ENCODE peak calls at places on chromosomes 2 and 18, in eight cellular contexts. A is breast epithelium, H is testis, W is adrenal gland, U is tibial nerve, M is transverse colon, L is NB4, P is IMR-90. G is an unnamed sample.

GRCh38 chr18:6120820-6121279 is 225.5 kb upstream of the TMEM200C start:
- DNase-seq in M (no peak), U (no peak), L (no peak), P (no peak), A (no peak), H (peak; percentile 53), W (peak; percentile 44), G (no peak)

GRCh38 chr2:28633739-28634138 is 117.9 kb upstream of the PPP1CB start:
- DNase-seq in W (no peak), H (no peak), L (no peak), A (no peak), M (peak; percentile 8), U (no peak), P (peak; percentile 90), G (no peak)

GRCh38 chr2:122660786-122661634 is 905.6 kb downstream of the TSN start:
- DNase-seq in W (no peak), U (no peak), A (no peak), H (no peak), L (no peak), M (no peak), P (no peak), G (no peak)

GRCh38 chr2:58923869-58924268 is 682.7 kb upstream of the FANCL start:
- DNase-seq in M (no peak), A (no peak), P (peak; percentile 94), L (no peak), H (no peak), U (no peak), W (no peak), G (no peak)

GRCh38 chr18:9575558-9575957 is 38.8 kb downstream of the PPP4R1 start:
- DNase-seq in H (peak; percentile 91), W (peak; percentile 91), M (peak; percentile 82), L (peak; percentile 86), A (peak; percentile 76), U (peak; percentile 47), P (peak; percentile 98), G (peak; percentile 94)

GRCh38 chr2:103788875-103789715 is 1027.3 kb downstream of the TMEM182 start:
- DNase-seq in L (no peak), A (peak; percentile 42), M (no peak), H (peak; percentile 63), P (no peak), U (no peak), W (peak; percentile 61), G (no peak)

GRCh38 chr2:163191372-163191771 is 352.8 kb upstream of the KCNH7 start:
- DNase-seq in L (peak; percentile 66), H (peak; percentile 30), U (no peak), W (peak; percentile 28), A (no peak), P (peak; percentile 50), M (no peak), G (peak; percentile 3)

GRCh38 chr18:66495844-66496243 is 108.0 kb downstream of the CDH19 start:
- DNase-seq in H (peak; percentile 85), A (no peak), W (peak; percentile 39), P (no peak), M (peak; percentile 30), L (peak; percentile 59), U (no peak), G (peak; percentile 41)

GRCh38 chr2:25957743-25958142 is 24.6 kb downstream of the KIF3C start:
- DNase-seq in W (no peak), H (no peak), L (no peak), P (no peak), A (no peak), M (no peak), U (no peak), G (no peak)

DNA sequence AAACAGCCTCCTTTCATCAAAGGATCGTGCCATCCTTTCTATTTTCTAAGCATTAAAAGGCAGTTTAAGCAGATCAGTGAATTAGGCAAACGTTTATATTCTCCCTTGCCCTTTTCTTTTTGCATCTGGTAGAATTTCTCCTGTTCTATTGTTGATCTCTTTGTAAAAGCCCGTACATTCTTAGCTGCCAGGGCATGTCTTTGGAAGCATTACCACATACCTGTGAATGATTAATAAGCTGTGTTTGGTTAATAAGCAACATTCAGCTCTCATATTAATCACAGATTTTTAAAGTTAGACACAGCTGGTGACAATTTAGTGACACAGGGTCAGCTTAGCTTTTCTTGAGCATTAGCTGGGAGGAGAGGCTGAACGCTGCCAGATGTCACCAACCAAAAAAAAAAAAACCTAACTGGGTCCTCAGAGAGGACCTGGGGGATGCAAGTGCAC is 33.8 kb upstream of the CYP1B1 start:
- DNase-seq in A (no peak), W (no peak), M (no peak), P (no peak), H (no peak), L (no peak), U (no peak), G (no peak)
- TF ChIP-seq POLR2A in A (no peak), W (no peak), M (no peak), P (no peak), H (no peak), L (no peak), U (no peak), G (no peak)

GRCh38 chr18:22084547-22084946 is 84.8 kb upstream of the GATA6 start:
- DNase-seq in A (no peak), L (no peak), P (no peak), U (no peak), W (no peak), M (peak; percentile 82), H (no peak), G (no peak)
- TF ChIP-seq POLR2A in A (no peak), L (no peak), P (no peak), U (no peak), W (no peak), M (peak; percentile 41), H (no peak), G (no peak)

GRCh38 chr2:99154643-99155536 is at the start of the genes LIPT1 and TSGA10:
- DNase-seq in U (peak; percentile 81), A (peak; percentile 91), P (peak; percentile 92), M (peak; percentile 94), H (peak; percentile 96), W (peak; percentile 95), L (peak; percentile 95), G (peak; percentile 95)
- TF ChIP-seq POLR2A in U (peak; percentile 88), A (peak; percentile 88), P (peak; percentile 54), M (peak; percentile 88), H (peak; percentile 75), W (peak; percentile 74), L (peak; percentile 83), G (peak; percentile 96)

DNA sequence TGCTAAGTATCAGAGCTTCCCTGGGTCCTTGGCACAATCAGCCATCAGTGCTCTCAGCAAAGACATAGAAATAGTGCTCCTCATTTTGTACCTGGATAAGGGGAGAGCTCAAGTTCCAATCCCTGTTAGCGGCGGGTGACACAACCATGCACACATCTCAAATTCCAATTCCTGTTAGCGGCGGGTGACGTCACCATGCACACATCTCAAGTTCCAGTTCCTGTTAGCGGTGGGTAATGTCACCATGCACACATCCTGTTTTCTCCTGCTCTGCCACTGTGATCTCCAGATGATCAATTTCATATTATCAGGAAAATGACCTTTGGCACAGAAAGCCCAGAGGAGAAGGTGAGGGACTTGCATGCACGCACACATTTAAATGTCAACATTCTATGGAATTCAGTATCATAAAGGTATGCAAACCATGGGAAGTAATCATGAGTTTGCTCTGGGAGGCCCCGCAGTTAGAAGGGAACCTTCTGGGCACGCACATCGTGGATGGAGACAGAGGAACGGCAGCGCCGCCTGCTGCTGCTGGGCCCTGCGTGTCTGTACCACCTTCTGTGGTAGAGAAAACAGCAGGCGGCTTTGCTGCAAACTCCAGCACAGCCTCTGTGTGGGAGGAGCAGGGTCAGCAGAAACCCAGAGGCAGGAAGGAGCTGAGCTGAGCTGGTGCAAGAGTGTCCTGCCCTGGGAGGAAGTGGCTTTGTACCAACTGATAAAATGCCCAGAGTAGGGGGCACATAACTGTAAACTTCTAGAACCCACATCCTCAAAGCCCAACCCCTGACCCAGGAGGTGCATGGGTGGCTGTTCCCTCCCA is 77.8 kb downstream of the MBP start:
- DNase-seq in A (peak; percentile 55), P (peak; percentile 93), W (peak; percentile 79), M (peak; percentile 82), U (peak; percentile 73), H (peak; percentile 94), L (peak; percentile 99), G (peak; percentile 72)
- TF ChIP-seq POLR2A in A (no peak), P (no peak), W (no peak), M (no peak), U (peak; percentile 50), H (no peak), L (peak; percentile 12), G (no peak)

DNA sequence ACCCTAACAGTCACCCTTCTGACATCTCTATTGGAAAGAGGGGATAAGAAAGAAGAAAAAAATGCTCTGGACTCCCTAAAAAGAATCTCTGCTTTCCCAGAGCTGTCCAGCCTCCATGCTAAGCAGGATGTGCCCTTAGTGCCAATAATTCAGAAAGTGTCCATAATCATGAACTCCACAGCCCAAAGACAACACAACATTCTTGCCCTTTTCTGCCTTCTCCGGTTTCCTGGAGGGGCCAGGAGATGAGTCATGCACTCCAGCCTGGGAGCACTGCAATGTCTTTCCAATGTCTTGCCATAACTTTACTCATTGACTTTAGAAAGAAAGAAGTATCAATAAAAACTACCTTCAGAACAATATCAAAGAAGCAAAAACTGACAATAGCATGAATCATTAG is 44.0 kb downstream of the KLF7 start:
- DNase-seq in M (no peak), A (no peak), P (peak; percentile 85), U (no peak), H (no peak), L (no peak), W (peak; percentile 54), G (no peak)
- TF ChIP-seq POLR2A in M (no peak), A (no peak), P (no peak), U (no peak), H (no peak), L (no peak), W (no peak), G (no peak)

DNA sequence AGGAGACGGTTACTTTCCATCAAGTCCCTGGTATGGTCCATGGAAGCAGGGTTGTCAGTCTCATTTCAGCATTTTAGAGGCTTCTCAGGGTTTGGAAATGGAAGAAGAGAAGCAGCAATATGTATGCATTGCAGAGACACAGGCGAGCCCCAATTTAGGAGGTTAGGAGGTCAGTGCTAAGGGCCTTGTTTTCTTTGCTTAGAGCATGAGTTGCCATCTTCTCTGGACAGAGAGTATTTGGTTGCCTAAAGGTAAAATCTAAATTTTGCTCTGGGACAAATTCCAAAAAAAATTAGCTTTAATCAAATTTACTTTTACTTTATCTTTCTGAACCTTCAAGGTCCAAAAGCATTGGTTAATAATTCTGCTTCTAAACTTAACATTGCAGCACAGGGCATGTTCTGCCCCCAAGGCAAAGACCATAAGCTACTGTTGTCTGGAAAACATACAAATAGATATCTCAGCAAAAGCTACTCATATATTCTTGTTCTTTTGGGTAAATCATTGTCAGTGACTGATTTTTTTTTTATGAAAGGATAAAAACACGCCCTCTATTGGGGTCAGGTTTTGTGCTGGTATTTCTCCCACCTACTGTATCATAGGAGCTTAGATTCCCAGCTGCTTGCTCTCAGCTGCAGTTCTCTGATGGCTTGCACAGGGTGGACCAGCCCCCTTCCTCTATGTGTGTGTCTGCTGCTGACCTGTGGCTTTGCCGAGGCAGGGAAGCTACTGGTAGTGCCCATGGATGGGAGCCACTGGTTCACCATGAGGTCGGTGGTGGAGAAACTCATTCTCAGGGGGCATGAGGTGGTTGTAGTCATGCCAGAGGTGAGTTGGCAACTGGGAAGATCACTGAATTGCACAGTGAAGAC is at the start of gene UGT1A9:
- DNase-seq in A (no peak), P (no peak), M (no peak), L (no peak), U (no peak), W (no peak), H (no peak), G (no peak)
- TF ChIP-seq POLR2A in A (no peak), P (no peak), M (no peak), L (no peak), U (no peak), W (no peak), H (no peak), G (no peak)

GRCh38 chr18:38801640-38802039 is 1236.0 kb upstream of the CELF4 start:
- DNase-seq in W (no peak), A (no peak), H (no peak), P (no peak), M (no peak), L (no peak), U (no peak), G (no peak)
- TF ChIP-seq POLR2A in W (no peak), A (no peak), H (no peak), P (no peak), M (no peak), L (no peak), U (no peak), G (no peak)